ENCODE peak calls at places on chromosomes 4 and X, in four cellular contexts. V is fibroblast of lung, N is GM23338, T is IMR-90. K is an unnamed sample.

GRCh38 chr4:13548059-13548983 is 4.0 kb upstream of the NKX3-2 start:
- DNase-seq in V (no peak), T (no peak), N (peak; percentile 3), K (no peak)

GRCh38 chrX:107552976-107553375 is 75.3 kb upstream of the PRPS1 start:
- DNase-seq in V (peak; percentile 78), N (no peak), T (no peak), K (no peak)

GRCh38 chr4:12612866-12613265 is 871.3 kb downstream of the RAB28 start:
- DNase-seq in V (no peak), N (no peak), T (no peak), K (no peak)

GRCh38 chrX:13778916-13779315 is 38.0 kb downstream of the GPM6B start:
- DNase-seq in V (peak; percentile 57), T (peak; percentile 74), N (peak; percentile 30), K (peak; percentile 11)

GRCh38 chr4:7359302-7360063 is 75.2 kb downstream of the PSAPL1 start:
- DNase-seq in T (no peak), V (no peak), N (no peak), K (no peak)

GRCh38 chrX:123588723-123589122 is 144.1 kb downstream of the THOC2 start:
- DNase-seq in N (no peak), V (no peak), T (no peak), K (no peak)

GRCh38 chr4:75745192-75745591 is 20.8 kb downstream of the USO1 start:
- DNase-seq in T (peak; percentile 85), V (peak; percentile 59), N (no peak), K (peak; percentile 88)

GRCh38 chr4:152594981-152595916 is 59.4 kb upstream of the FBXW7 start:
- DNase-seq in V (no peak), N (no peak), T (no peak), K (peak; percentile 43)

GRCh38 chr4:52655505-52655904 is 3.6 kb downstream of the USP46 start:
- DNase-seq in V (no peak), T (no peak), N (no peak), K (no peak)

GRCh38 chrX:24647257-24648058 is at the start of gene PCYT1B:
- DNase-seq in N (peak; percentile 92), V (peak; percentile 76), T (peak; percentile 49), K (peak; percentile 80)

GRCh38 chrX:117376460-117376859 is 740.1 kb downstream of the KLHL13 start:
- DNase-seq in T (no peak), V (no peak), N (no peak), K (peak; percentile 20)

GRCh38 chrX:17758382-17758781 is 21.1 kb downstream of the SCML1 start:
- DNase-seq in T (no peak), V (no peak), N (no peak), K (no peak)

DNA sequence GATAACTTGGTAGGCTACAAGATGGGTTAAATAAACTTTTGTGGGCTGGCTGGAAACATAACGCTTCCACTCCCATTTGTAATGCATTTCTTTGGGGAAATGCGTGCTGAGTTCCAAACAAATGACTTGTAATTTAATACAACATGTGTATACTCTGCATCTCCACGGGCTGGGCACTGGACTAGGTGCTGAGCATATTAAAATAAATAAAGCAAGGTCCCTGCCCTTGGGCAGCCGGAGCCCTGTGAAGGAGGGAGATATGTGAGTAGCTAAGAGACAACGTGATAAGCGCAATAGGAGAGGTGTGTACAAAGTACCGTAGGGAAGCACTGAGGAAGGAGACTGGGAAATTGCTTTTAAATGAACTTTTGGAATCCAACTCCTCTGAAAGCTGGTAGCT is 147.2 kb upstream of the RBPJ start:
- DNase-seq in N (no peak), T (peak; percentile 93), V (peak; percentile 72), K (no peak)
- H3K4me2 ChIP-seq in N (no peak overlapping the region), T (peak overlapping the region; percentile 52), V (no peak overlapping the region), K (no peak overlapping the region)

GRCh38 chr4:163161536-163162205 is 5.0 kb downstream of the NAF1 start:
- DNase-seq in T (peak; percentile 95), V (peak; percentile 97), N (no peak), K (peak; percentile 46)

DNA sequence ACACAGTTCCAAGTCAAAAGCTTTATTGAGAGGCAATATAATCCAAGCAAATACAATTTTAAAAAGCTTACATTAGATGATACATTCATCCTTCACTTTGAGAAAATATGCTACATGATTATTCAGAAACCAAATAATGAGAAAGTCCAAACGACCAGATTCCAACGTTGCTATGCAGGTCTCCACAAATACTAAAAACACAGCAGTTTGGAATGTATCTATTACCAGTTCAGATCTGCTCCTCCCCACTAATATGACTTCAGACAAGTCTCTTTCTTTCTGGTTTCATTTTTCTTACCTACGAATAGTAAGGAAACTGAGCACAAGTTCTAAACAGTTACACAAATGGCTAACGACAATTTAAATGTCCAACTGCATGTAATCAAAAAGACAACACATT is 9.5 kb downstream of the NAF1 start:
- DNase-seq in V (peak; percentile 89), N (no peak), T (peak; percentile 88), K (peak; percentile 57)
- H3K4me2 ChIP-seq in V (peak overlapping the region; percentile 70), N (peak overlapping the region; percentile 68), T (peak overlapping the region; percentile 85), K (peak overlapping the region; percentile 86)

GRCh38 chr4:47835489-47835888 is 2.4 kb downstream of the CORIN start:
- DNase-seq in T (peak; percentile 29), V (peak; percentile 45), N (peak; percentile 51), K (no peak)

GRCh38 chr4:47839259-47839658 is 1.4 kb upstream of the CORIN start:
- DNase-seq in V (peak; percentile 12), N (peak; percentile 61), T (peak; percentile 62), K (peak; percentile 20)

GRCh38 chr4:47836655-47837581 is 949 bp downstream of the CORIN start:
- DNase-seq in V (peak; percentile 78), N (peak; percentile 95), T (peak; percentile 84), K (peak; percentile 78)

GRCh38 chr4:47838445-47838844 is 578 bp upstream of the CORIN start:
- DNase-seq in T (no peak), V (no peak), N (peak; percentile 61), K (no peak)

DNA sequence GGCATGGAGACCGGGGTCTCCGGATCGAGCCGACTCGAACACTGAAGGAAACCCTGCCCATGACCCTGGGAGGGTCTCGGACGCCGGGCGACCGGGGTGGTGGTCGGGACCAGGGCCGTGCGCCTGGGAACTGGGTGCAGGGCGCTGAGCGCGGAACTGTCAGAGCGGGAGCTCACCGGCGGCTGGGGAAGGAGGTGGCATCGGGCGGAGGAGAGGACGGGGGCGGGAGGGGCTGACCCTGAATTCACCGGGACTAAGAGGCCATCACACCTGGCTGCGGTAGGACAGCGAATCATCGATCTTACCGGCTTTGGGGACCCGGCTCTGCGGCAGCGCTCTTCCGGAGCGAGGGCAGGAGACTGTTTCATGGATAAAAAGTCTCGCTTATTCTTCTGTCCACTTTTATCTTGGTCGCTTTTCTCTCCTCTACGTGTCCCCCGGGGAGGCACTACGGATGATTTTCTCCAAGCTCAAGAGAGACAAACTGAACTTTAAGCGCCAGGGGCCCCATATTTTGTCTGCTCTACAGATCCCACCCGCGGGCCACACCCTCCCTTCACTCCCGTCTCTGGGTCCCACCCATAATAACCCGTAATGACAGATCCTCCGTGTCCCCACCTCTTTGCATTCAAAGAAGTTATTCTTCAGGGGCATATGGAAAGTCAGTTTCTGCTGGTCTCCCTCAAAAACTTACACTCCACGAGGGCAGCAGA is at the start of gene CORIN:
- DNase-seq in N (peak; percentile 70), T (no peak), V (no peak), K (no peak)
- H3K4me2 ChIP-seq in N (peak within 1 kb of the TSS; percentile 93), T (peak within 1 kb of the TSS; percentile 75), V (peak within 1 kb of the TSS; percentile 97), K (peak within 1 kb of the TSS; percentile 87)

GRCh38 chr4:112312610-112313239 is 15.6 kb downstream of the ALPK1 start:
- DNase-seq in V (no peak), T (no peak), N (no peak), K (no peak)
- H3K4me2 ChIP-seq in V (no peak overlapping the region), T (no peak overlapping the region), N (no peak overlapping the region), K (no peak overlapping the region)

GRCh38 chr4:158208931-158209640 is 1.2 kb upstream of the TMEM144 start:
- DNase-seq in N (peak; percentile 14), T (no peak), V (no peak), K (no peak)
- H3K4me2 ChIP-seq in N (no peak overlapping the region), T (no peak overlapping the region), V (no peak overlapping the region), K (no peak overlapping the region)

GRCh38 chr4:55635282-55635681 is 816 bp downstream of the NMU start:
- DNase-seq in T (no peak), V (no peak), N (peak; percentile 37), K (no peak)

GRCh38 chr4:55637272-55637820 is 1.2 kb upstream of the NMU start:
- DNase-seq in V (no peak), N (peak; percentile 82), T (no peak), K (no peak)

GRCh38 chr4:55636622-55636999 is 513 bp upstream of the NMU start:
- DNase-seq in T (no peak), V (no peak), N (peak; percentile 48), K (no peak)

GRCh38 chr4:55634417-55635128 is 1.5 kb downstream of the NMU start:
- DNase-seq in T (no peak), N (no peak), V (no peak), K (no peak)

DNA sequence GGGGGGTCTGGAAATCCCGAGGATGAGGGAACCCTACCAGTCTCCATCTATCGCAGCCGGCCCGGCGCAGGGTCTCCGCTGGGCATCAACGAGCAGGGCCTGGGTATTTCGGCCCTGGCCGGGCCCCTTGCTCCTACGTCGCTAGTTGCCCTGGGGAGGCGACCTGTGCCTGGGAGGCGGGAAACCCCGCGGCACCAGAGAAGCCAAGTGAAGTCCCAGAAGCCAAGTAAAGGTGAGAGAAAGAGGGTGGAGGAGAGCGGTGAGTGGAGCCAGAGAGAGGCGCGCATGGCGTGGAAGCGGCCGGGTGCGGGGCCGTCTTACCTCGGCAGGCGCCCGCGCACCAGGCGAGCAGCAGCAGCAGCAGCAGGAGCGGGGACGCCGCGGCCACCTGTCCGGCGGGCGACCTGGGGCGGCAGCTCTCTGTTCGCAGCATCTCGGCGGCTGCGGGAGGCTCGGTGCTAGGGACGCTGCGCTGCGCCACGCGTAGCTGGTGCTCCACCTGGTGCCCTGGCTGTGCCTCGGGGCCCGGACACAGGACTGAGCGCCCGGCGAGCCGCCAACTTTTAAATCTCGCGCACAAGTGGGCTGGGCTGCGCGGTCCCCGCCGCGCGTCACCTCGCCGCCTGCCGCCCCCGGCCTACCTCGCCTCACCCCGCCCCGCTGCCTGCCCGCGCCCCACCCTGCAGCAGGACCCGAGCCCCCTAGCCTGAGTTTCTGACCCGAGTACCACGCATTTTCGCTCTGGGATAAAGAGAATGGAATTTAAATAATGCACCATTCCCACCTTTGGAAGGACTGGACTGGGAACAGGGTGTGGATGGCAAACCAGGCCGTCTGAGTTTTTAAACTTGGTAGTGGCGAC is at the start of gene NMU:
- DNase-seq in T (no peak), N (peak; percentile 78), V (peak; percentile 29), K (peak; percentile 52)
- H3K4me2 ChIP-seq in T (peak within 1 kb of the TSS; percentile 25), N (peak within 1 kb of the TSS; percentile 97), V (peak within 1 kb of the TSS; percentile 68), K (peak within 1 kb of the TSS; percentile 88)

K was measured in mammary epithelial cell.